ENCODE peak calls at places on chromosomes 1 and 21, in seven cellular contexts. U, D, C, O, A, T and L are unnamed samples.

GRCh38 chr1:169676001-169676400 is 35.4 kb downstream of the SELL start:
- DNase-seq in U (no peak), T (no peak), O (no peak), C (no peak), A (no peak), D (no peak), L (no peak)

GRCh38 chr1:224333939-224334701 is 4.1 kb upstream of the NVL start:
- DNase-seq in D (no peak), A (no peak), C (no peak), U (no peak), T (no peak), O (no peak), L (no peak)

GRCh38 chr1:24107462-24108225 is 4.3 kb downstream of the MYOM3 start:
- DNase-seq in U (no peak), T (no peak), C (no peak), A (no peak), O (no peak), D (no peak), L (no peak)

GRCh38 chr1:38958967-38959366 is 17.3 kb upstream of the RHBDL2 start:
- DNase-seq in T (no peak), A (no peak), O (no peak), D (no peak), C (no peak), U (no peak), L (no peak)

GRCh38 chr1:56331207-56331891 is 248.0 kb downstream of the PLPP3 start:
- DNase-seq in A (no peak), T (no peak), O (no peak), C (no peak), U (no peak), D (no peak), L (no peak)

GRCh38 chr1:50246869-50247268 is 138.1 kb downstream of the ELAVL4 start:
- DNase-seq in O (no peak), T (no peak), A (no peak), D (peak), C (no peak), U (no peak), L (no peak)

GRCh38 chr1:34113362-34113761 is 51.7 kb downstream of the CSMD2 start:
- DNase-seq in O (peak), C (no peak), T (peak), U (peak), D (no peak), A (no peak), L (no peak)

GRCh38 chr1:88646852-88647645 is 37.0 kb upstream of the PKN2 start:
- DNase-seq in D (no peak), O (no peak), T (peak), C (no peak), U (no peak), A (no peak), L (no peak)

GRCh38 chr1:212700892-212701819 is 1.5 kb upstream of the BATF3 start:
- DNase-seq in A (peak), O (peak), C (no peak), U (peak), T (peak), D (peak), L (peak)

GRCh38 chr1:208227366-208227765 is 16.8 kb downstream of the PLXNA2 start:
- DNase-seq in D (no peak), T (no peak), U (no peak), O (no peak), C (no peak), A (no peak), L (no peak)

GRCh38 chr1:1364266-1364665 is 5.9 kb upstream of the MXRA8 start:
- DNase-seq in A (no peak), D (no peak), O (no peak), T (no peak), C (no peak), U (no peak), L (no peak)

GRCh38 chr21:14259669-14260458 is 43.9 kb downstream of the RBM11 start:
- DNase-seq in C (no peak), A (no peak), U (no peak), D (peak), O (no peak), T (no peak), L (no peak)

GRCh38 chr1:101438359-101438758 is 201.5 kb downstream of the S1PR1 start:
- DNase-seq in U (no peak), A (no peak), D (peak), T (peak), O (peak), C (no peak), L (no peak)

GRCh38 chr1:12296623-12297022 is 66.8 kb downstream of the VPS13D start:
- DNase-seq in A (no peak), O (no peak), U (no peak), D (no peak), T (no peak), C (no peak), L (no peak)

GRCh38 chr1:44239337-44239960 is 26.2 kb downstream of the DMAP1 start:
- DNase-seq in A (no peak), D (no peak), T (peak), O (peak), C (no peak), U (no peak), L (peak)

GRCh38 chr1:43306688-43307457 is 6.1 kb downstream of the TIE1 start:
- DNase-seq in O (no peak), D (no peak), C (no peak), U (no peak), A (no peak), T (no peak), L (no peak)

GRCh38 chr1:185487943-185488342 is 170.9 kb upstream of the IVNS1ABP start:
- DNase-seq in A (no peak), D (no peak), T (no peak), C (no peak), O (no peak), U (no peak), L (no peak)

GRCh38 chr1:72557446-72558049 is 275.2 kb upstream of the NEGR1 start:
- DNase-seq in C (no peak), O (peak), A (no peak), D (no peak), T (peak), U (no peak), L (no peak)

GRCh38 chr1:21586926-21587601 is 77.8 kb downstream of the ALPL start:
- DNase-seq in O (peak), D (no peak), T (peak), C (no peak), A (peak), U (peak), L (peak)

GRCh38 chr1:154759196-154759595 is 110.9 kb downstream of the KCNN3 start:
- DNase-seq in D (no peak), A (no peak), U (no peak), T (no peak), O (no peak), C (no peak), L (peak)

GRCh38 chr1:44798481-44799365 is 1.5 kb upstream of the PLK3 start:
- DNase-seq in C (no peak), U (no peak), D (no peak), O (no peak), A (peak), T (no peak), L (no peak)

GRCh38 chr21:44644878-44645277 is 1.3 kb upstream of the KRTAP10-11 start:
- DNase-seq in O (no peak), D (no peak), T (no peak), U (no peak), A (no peak), C (no peak), L (no peak)

GRCh38 chr1:99707535-99708142 is 58.8 kb downstream of the FRRS1 start:
- DNase-seq in C (peak), U (peak), O (peak), A (peak), D (peak), T (peak), L (peak)

GRCh38 chr1:30744060-30744756 is 13.4 kb downstream of the LAPTM5 start:
- DNase-seq in T (no peak), A (no peak), U (no peak), C (no peak), D (no peak), O (no peak), L (no peak)

DNA sequence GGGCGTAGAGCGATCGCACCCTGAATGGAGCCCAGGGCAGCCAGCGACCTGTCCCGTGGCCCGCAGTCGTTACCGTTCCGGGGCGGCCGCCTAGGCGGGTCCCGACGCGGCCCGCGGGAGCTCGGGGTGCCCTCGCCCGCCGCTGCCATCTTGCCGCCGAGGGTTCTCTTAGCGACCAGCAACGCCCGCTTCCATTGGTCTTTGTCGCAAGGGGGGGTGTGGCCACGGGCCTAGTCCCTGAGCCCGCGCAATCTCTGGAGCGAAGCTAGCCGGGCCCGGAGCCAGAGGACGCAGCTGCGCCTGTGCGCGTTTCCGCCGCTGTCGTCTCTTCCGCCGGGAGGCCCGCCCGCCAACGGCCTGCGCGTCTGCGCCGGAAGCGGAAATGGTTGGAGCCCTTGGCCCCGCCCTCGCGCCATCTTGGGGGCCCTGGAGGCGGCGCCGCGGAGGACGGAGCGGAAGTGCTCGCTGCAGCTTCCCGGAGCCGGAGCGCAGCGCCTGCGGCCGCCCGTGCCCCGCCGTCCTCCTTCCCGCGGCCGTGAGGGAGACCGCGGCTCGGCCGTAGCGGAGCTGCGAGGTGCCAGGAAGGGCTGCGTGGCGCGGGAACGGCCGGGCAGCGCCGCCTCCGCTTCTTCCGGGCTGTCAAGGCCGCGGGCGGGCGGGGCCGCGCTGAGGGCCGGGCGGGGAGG is at the start of the genes MORN1 and RER1:
- DNase-seq in C (peak), A (peak), U (peak), O (peak), D (peak), T (peak), L (peak)
- TF ChIP-seq CTCF in C (no peak), A (no peak), U (peak), O (no peak), D (no peak), T (no peak), L (no peak)

GRCh38 chr1:189510827-189511226 is 966.8 kb downstream of the BRINP3 start:
- DNase-seq in U (no peak), O (no peak), C (no peak), D (no peak), A (no peak), T (no peak), L (no peak)

DNA sequence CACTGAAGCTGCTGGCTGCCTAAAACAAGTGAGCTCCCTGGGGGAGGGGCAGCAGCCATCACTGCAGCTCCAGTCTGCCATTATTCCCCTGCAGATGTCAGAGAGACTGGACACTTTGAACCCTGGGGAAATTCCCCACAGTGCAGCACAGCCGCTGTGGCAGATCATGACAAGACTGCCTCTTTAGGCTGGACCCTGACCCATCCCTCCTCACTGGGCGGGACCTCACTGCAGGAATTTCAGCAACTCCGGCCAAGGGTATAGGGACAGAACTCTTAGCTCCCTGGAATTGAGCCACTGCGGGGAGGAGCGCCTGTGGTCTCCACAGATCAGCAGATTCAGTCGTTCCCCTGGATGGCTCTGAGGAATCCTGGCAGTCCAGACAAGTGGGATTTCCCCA is 964.6 kb downstream of the BRINP3 start:
- DNase-seq in U (no peak), T (peak), C (no peak), O (no peak), D (no peak), A (no peak), L (no peak)
- TF ChIP-seq CTCF in U (no peak), T (no peak), C (no peak), O (no peak), D (no peak), A (no peak), L (no peak)

GRCh38 chr1:53190210-53190611 is 6.4 kb upstream of the CPT2 start:
- DNase-seq in C (no peak), O (no peak), T (peak), A (no peak), U (peak), D (no peak), L (no peak)
- TF ChIP-seq CTCF in C (no peak), O (no peak), T (peak), A (no peak), U (peak), D (no peak), L (no peak)

GRCh38 chr1:153180556-153180955 is 22.7 kb upstream of the LELP1 start:
- DNase-seq in C (no peak), U (no peak), T (no peak), D (no peak), O (no peak), A (no peak), L (no peak)
- TF ChIP-seq CTCF in C (no peak), U (peak), T (no peak), D (no peak), O (no peak), A (no peak), L (no peak)